ENCODE peak calls at places on chromosomes 2 and 18, in ten cellular contexts. One of them, this sample, is unnamed.

GRCh38 chr2:15860760-15861159 is 79.6 kb upstream of the MYCN start:
- DNase-seq in AG08396: no peak
- DNase-seq in RWPE1: no peak
- DNase-seq in posterior vena cava: no peak
- DNase-seq in LoVo: no peak
- DNase-seq in heart left ventricle: no peak
- DNase-seq in fibroblast of lung: no peak
- DNase-seq in sciatic nerve: no peak
- DNase-seq in upper lobe of left lung: no peak
- DNase-seq in HEK293T: no peak
- DNase-seq in this sample: no peak

GRCh38 chr2:69177785-69178636 is 165.0 kb downstream of the ANTXR1 start:
- DNase-seq in RWPE1: peak; percentile 86
- DNase-seq in fibroblast of lung: peak; percentile 88
- DNase-seq in upper lobe of left lung: peak; percentile 94
- DNase-seq in posterior vena cava: peak; percentile 99
- DNase-seq in AG08396: peak; percentile 86
- DNase-seq in heart left ventricle: peak; percentile 80
- DNase-seq in LoVo: no peak
- DNase-seq in HEK293T: peak; percentile 92
- DNase-seq in sciatic nerve: peak; percentile 92
- DNase-seq in this sample: no peak

GRCh38 chr2:86646865-86647264 is 23.2 kb upstream of the RNF103 start:
- DNase-seq in sciatic nerve: no peak
- DNase-seq in fibroblast of lung: no peak
- DNase-seq in posterior vena cava: no peak
- DNase-seq in RWPE1: no peak
- DNase-seq in LoVo: no peak
- DNase-seq in upper lobe of left lung: no peak
- DNase-seq in heart left ventricle: no peak
- DNase-seq in AG08396: no peak
- DNase-seq in HEK293T: no peak
- DNase-seq in this sample: no peak

GRCh38 chr2:184504252-184504651 is 94.1 kb upstream of the ZNF804A start:
- DNase-seq in LoVo: no peak
- DNase-seq in sciatic nerve: no peak
- DNase-seq in HEK293T: no peak
- DNase-seq in upper lobe of left lung: no peak
- DNase-seq in fibroblast of lung: no peak
- DNase-seq in heart left ventricle: no peak
- DNase-seq in RWPE1: no peak
- DNase-seq in AG08396: no peak
- DNase-seq in posterior vena cava: no peak
- DNase-seq in this sample: no peak

GRCh38 chr18:68035709-68036522 is 519.4 kb upstream of the DSEL start:
- DNase-seq in sciatic nerve: no peak
- DNase-seq in LoVo: no peak
- DNase-seq in posterior vena cava: no peak
- DNase-seq in heart left ventricle: peak; percentile 4
- DNase-seq in HEK293T: no peak
- DNase-seq in RWPE1: no peak
- DNase-seq in AG08396: no peak
- DNase-seq in upper lobe of left lung: no peak
- DNase-seq in fibroblast of lung: peak; percentile 15
- DNase-seq in this sample: no peak

GRCh38 chr2:42722328-42723190 is 41.4 kb downstream of the OXER1 start:
- DNase-seq in LoVo: no peak
- DNase-seq in AG08396: peak; percentile 64
- DNase-seq in HEK293T: no peak
- DNase-seq in sciatic nerve: no peak
- DNase-seq in RWPE1: peak; percentile 8
- DNase-seq in posterior vena cava: no peak
- DNase-seq in heart left ventricle: peak; percentile 23
- DNase-seq in upper lobe of left lung: peak; percentile 88
- DNase-seq in fibroblast of lung: peak; percentile 95
- DNase-seq in this sample: no peak

GRCh38 chr18:12990128-12990485 is 1.1 kb upstream of the CEP192 start:
- DNase-seq in sciatic nerve: no peak
- DNase-seq in fibroblast of lung: no peak
- DNase-seq in upper lobe of left lung: no peak
- DNase-seq in HEK293T: no peak
- DNase-seq in LoVo: no peak
- DNase-seq in posterior vena cava: no peak
- DNase-seq in RWPE1: no peak
- DNase-seq in heart left ventricle: no peak
- DNase-seq in AG08396: no peak
- DNase-seq in this sample: no peak

GRCh38 chr18:48775372-48776160 is 175.2 kb downstream of the SMAD7 start:
- DNase-seq in RWPE1: no peak
- DNase-seq in posterior vena cava: no peak
- DNase-seq in HEK293T: no peak
- DNase-seq in AG08396: no peak
- DNase-seq in sciatic nerve: no peak
- DNase-seq in heart left ventricle: no peak
- DNase-seq in LoVo: no peak
- DNase-seq in upper lobe of left lung: no peak
- DNase-seq in fibroblast of lung: no peak
- DNase-seq in this sample: no peak

GRCh38 chr2:39737661-39738060 is 41.4 kb downstream of the THUMPD2 start:
- DNase-seq in RWPE1: no peak
- DNase-seq in AG08396: peak; percentile 69
- DNase-seq in sciatic nerve: no peak
- DNase-seq in heart left ventricle: no peak
- DNase-seq in posterior vena cava: peak; percentile 80
- DNase-seq in HEK293T: no peak
- DNase-seq in LoVo: no peak
- DNase-seq in fibroblast of lung: peak; percentile 96
- DNase-seq in upper lobe of left lung: no peak
- DNase-seq in this sample: no peak

GRCh38 chr2:188931361-188931760 is 42.8 kb upstream of the COL3A1 start:
- DNase-seq in heart left ventricle: no peak
- DNase-seq in sciatic nerve: no peak
- DNase-seq in fibroblast of lung: peak; percentile 21
- DNase-seq in RWPE1: no peak
- DNase-seq in AG08396: peak; percentile 31
- DNase-seq in HEK293T: no peak
- DNase-seq in upper lobe of left lung: no peak
- DNase-seq in LoVo: no peak
- DNase-seq in posterior vena cava: no peak
- DNase-seq in this sample: no peak

GRCh38 chr2:46858697-46859080 is 56.9 kb downstream of the MCFD2 start:
- DNase-seq in RWPE1: no peak
- DNase-seq in fibroblast of lung: peak; percentile 94
- DNase-seq in heart left ventricle: no peak
- DNase-seq in posterior vena cava: no peak
- DNase-seq in LoVo: no peak
- DNase-seq in sciatic nerve: no peak
- DNase-seq in HEK293T: no peak
- DNase-seq in AG08396: peak; percentile 51
- DNase-seq in upper lobe of left lung: no peak
- DNase-seq in this sample: no peak

GRCh38 chr2:189249171-189249570 is 69.6 kb upstream of the COL5A2 start:
- DNase-seq in HEK293T: no peak
- DNase-seq in posterior vena cava: no peak
- DNase-seq in upper lobe of left lung: no peak
- DNase-seq in LoVo: no peak
- DNase-seq in fibroblast of lung: peak; percentile 80
- DNase-seq in RWPE1: no peak
- DNase-seq in heart left ventricle: no peak
- DNase-seq in sciatic nerve: no peak
- DNase-seq in AG08396: no peak
- DNase-seq in this sample: no peak

GRCh38 chr2:237412646-237413292 is 1.2 kb downstream of the COL6A3 start:
- DNase-seq in sciatic nerve: no peak
- DNase-seq in RWPE1: no peak
- DNase-seq in upper lobe of left lung: no peak
- DNase-seq in fibroblast of lung: no peak
- DNase-seq in LoVo: no peak
- DNase-seq in heart left ventricle: no peak
- DNase-seq in AG08396: no peak
- DNase-seq in posterior vena cava: no peak
- DNase-seq in HEK293T: no peak
- DNase-seq in this sample: no peak

GRCh38 chr18:3912705-3913104 is 462.7 kb downstream of the TGIF1 start:
- DNase-seq in HEK293T: no peak
- DNase-seq in sciatic nerve: no peak
- DNase-seq in fibroblast of lung: peak; percentile 30
- DNase-seq in RWPE1: no peak
- DNase-seq in AG08396: no peak
- DNase-seq in upper lobe of left lung: no peak
- DNase-seq in posterior vena cava: no peak
- DNase-seq in LoVo: no peak
- DNase-seq in heart left ventricle: peak; percentile 31
- DNase-seq in this sample: no peak

GRCh38 chr18:49447810-49448745 is 12.4 kb downstream of the DYM start:
- DNase-seq in heart left ventricle: peak; percentile 20
- DNase-seq in posterior vena cava: no peak
- DNase-seq in LoVo: peak; percentile 57
- DNase-seq in fibroblast of lung: peak; percentile 41
- DNase-seq in RWPE1: peak; percentile 1
- DNase-seq in sciatic nerve: no peak
- DNase-seq in upper lobe of left lung: peak; percentile 38
- DNase-seq in HEK293T: peak; percentile 26
- DNase-seq in AG08396: peak; percentile 40
- DNase-seq in this sample: no peak

GRCh38 chr2:218289639-218290315 is 2.5 kb downstream of the TMBIM1 start:
- DNase-seq in heart left ventricle: no peak
- DNase-seq in LoVo: peak; percentile 34
- DNase-seq in posterior vena cava: no peak
- DNase-seq in sciatic nerve: no peak
- DNase-seq in RWPE1: no peak
- DNase-seq in fibroblast of lung: peak; percentile 67
- DNase-seq in upper lobe of left lung: peak; percentile 63
- DNase-seq in AG08396: no peak
- DNase-seq in HEK293T: no peak
- DNase-seq in this sample: no peak

GRCh38 chr2:70460333-70460732 is 93.3 kb downstream of the TGFA start:
- DNase-seq in sciatic nerve: no peak
- DNase-seq in posterior vena cava: no peak
- DNase-seq in heart left ventricle: no peak
- DNase-seq in LoVo: no peak
- DNase-seq in HEK293T: no peak
- DNase-seq in AG08396: no peak
- DNase-seq in upper lobe of left lung: no peak
- DNase-seq in RWPE1: no peak
- DNase-seq in fibroblast of lung: no peak
- DNase-seq in this sample: no peak

GRCh38 chr2:222688912-222689311 is 17.5 kb downstream of the MOGAT1 start:
- DNase-seq in LoVo: no peak
- DNase-seq in RWPE1: no peak
- DNase-seq in upper lobe of left lung: no peak
- DNase-seq in AG08396: no peak
- DNase-seq in posterior vena cava: no peak
- DNase-seq in fibroblast of lung: peak; percentile 23
- DNase-seq in HEK293T: no peak
- DNase-seq in sciatic nerve: no peak
- DNase-seq in heart left ventricle: no peak
- DNase-seq in this sample: no peak

GRCh38 chr2:218146056-218146455 is 20.2 kb downstream of the CXCR2 start:
- DNase-seq in RWPE1: no peak
- DNase-seq in upper lobe of left lung: no peak
- DNase-seq in sciatic nerve: no peak
- DNase-seq in fibroblast of lung: no peak
- DNase-seq in posterior vena cava: no peak
- DNase-seq in heart left ventricle: no peak
- DNase-seq in LoVo: no peak
- DNase-seq in HEK293T: no peak
- DNase-seq in AG08396: no peak
- DNase-seq in this sample: no peak

GRCh38 chr2:26500406-26500805 is 22.5 kb upstream of the OTOF start:
- DNase-seq in AG08396: no peak
- DNase-seq in HEK293T: no peak
- DNase-seq in sciatic nerve: no peak
- DNase-seq in heart left ventricle: no peak
- DNase-seq in RWPE1: no peak
- DNase-seq in LoVo: no peak
- DNase-seq in posterior vena cava: no peak
- DNase-seq in fibroblast of lung: no peak
- DNase-seq in upper lobe of left lung: no peak
- DNase-seq in this sample: no peak

GRCh38 chr2:65397122-65397521 is 35.3 kb downstream of the SPRED2 start:
- DNase-seq in upper lobe of left lung: no peak
- DNase-seq in LoVo: no peak
- DNase-seq in heart left ventricle: no peak
- DNase-seq in sciatic nerve: no peak
- DNase-seq in RWPE1: no peak
- DNase-seq in fibroblast of lung: peak; percentile 71
- DNase-seq in HEK293T: no peak
- DNase-seq in posterior vena cava: no peak
- DNase-seq in AG08396: peak; percentile 25
- DNase-seq in this sample: no peak

GRCh38 chr2:55420244-55420713 is 623 bp upstream of the CCDC88A start:
- DNase-seq in LoVo: no peak
- DNase-seq in RWPE1: no peak
- DNase-seq in sciatic nerve: no peak
- DNase-seq in AG08396: peak; percentile 31
- DNase-seq in posterior vena cava: no peak
- DNase-seq in HEK293T: no peak
- DNase-seq in heart left ventricle: no peak
- DNase-seq in fibroblast of lung: no peak
- DNase-seq in upper lobe of left lung: no peak
- DNase-seq in this sample: no peak

GRCh38 chr2:9525266-9525665 is 30.4 kb downstream of the ADAM17 start:
- DNase-seq in fibroblast of lung: no peak
- DNase-seq in RWPE1: no peak
- DNase-seq in AG08396: no peak
- DNase-seq in sciatic nerve: no peak
- DNase-seq in upper lobe of left lung: no peak
- DNase-seq in posterior vena cava: no peak
- DNase-seq in HEK293T: no peak
- DNase-seq in heart left ventricle: no peak
- DNase-seq in LoVo: no peak
- DNase-seq in this sample: no peak

GRCh38 chr2:70709746-70710145 is 58.3 kb downstream of the ADD2 start:
- DNase-seq in sciatic nerve: no peak
- DNase-seq in RWPE1: no peak
- DNase-seq in fibroblast of lung: peak; percentile 63
- DNase-seq in HEK293T: no peak
- DNase-seq in LoVo: no peak
- DNase-seq in AG08396: no peak
- DNase-seq in upper lobe of left lung: no peak
- DNase-seq in heart left ventricle: no peak
- DNase-seq in posterior vena cava: no peak
- DNase-seq in this sample: no peak

GRCh38 chr2:38037757-38038615 is 38.0 kb downstream of the CYP1B1 start:
- DNase-seq in fibroblast of lung: peak; percentile 59
- DNase-seq in LoVo: no peak
- DNase-seq in posterior vena cava: no peak
- DNase-seq in HEK293T: no peak
- DNase-seq in AG08396: peak; percentile 36
- DNase-seq in RWPE1: no peak
- DNase-seq in heart left ventricle: peak; percentile 28
- DNase-seq in sciatic nerve: peak; percentile 75
- DNase-seq in upper lobe of left lung: peak; percentile 62
- DNase-seq in this sample: no peak

GRCh38 chr2:102485151-102485769 is 12.2 kb downstream of the SLC9A4 start:
- DNase-seq in AG08396: peak; percentile 51
- DNase-seq in heart left ventricle: no peak
- DNase-seq in RWPE1: no peak
- DNase-seq in upper lobe of left lung: no peak
- DNase-seq in HEK293T: no peak
- DNase-seq in sciatic nerve: no peak
- DNase-seq in fibroblast of lung: peak; percentile 13
- DNase-seq in posterior vena cava: no peak
- DNase-seq in LoVo: no peak
- DNase-seq in this sample: no peak

GRCh38 chr2:70534183-70534836 is 19.3 kb downstream of the TGFA start:
- DNase-seq in upper lobe of left lung: no peak
- DNase-seq in HEK293T: no peak
- DNase-seq in LoVo: peak; percentile 26
- DNase-seq in fibroblast of lung: no peak
- DNase-seq in heart left ventricle: no peak
- DNase-seq in sciatic nerve: no peak
- DNase-seq in AG08396: no peak
- DNase-seq in RWPE1: no peak
- DNase-seq in posterior vena cava: no peak
- DNase-seq in this sample: no peak

GRCh38 chr2:208135794-208136369 is 6.3 kb upstream of the CRYGC start:
- DNase-seq in sciatic nerve: no peak
- DNase-seq in heart left ventricle: no peak
- DNase-seq in posterior vena cava: peak; percentile 50
- DNase-seq in AG08396: no peak
- DNase-seq in RWPE1: no peak
- DNase-seq in HEK293T: no peak
- DNase-seq in fibroblast of lung: peak; percentile 59
- DNase-seq in LoVo: no peak
- DNase-seq in upper lobe of left lung: no peak
- DNase-seq in this sample: no peak